ENCODE peak calls at places on chromosomes 4 and X, in seven cellular contexts. Q, Z, S, E, T, V and O are unnamed samples.
A peak's percentile ranks its signal among the peaks of the same experiment; 100 is the strongest.

GRCh38 chr4:38565271-38566199 is 98.5 kb upstream of the KLF3 start:
- DNase-seq in Q (no peak), T (peak; percentile 1), E (no peak), Z (peak; percentile 49), S (no peak), V (no peak), O (no peak)

GRCh38 chrX:12901486-12901885 is 4.9 kb upstream of the TLR8 start:
- DNase-seq in Q (peak; percentile 70), E (peak; percentile 60), T (peak; percentile 12), S (peak; percentile 69), V (peak; percentile 16), Z (no peak), O (peak; percentile 63)

GRCh38 chr4:85423414-85423813 is 51.5 kb upstream of the ARHGAP24 start:
- DNase-seq in V (no peak), Z (no peak), S (no peak), T (no peak), E (no peak), Q (no peak), O (no peak)

GRCh38 chr4:121758896-121759568 is 5.9 kb downstream of the SMIM43 start:
- DNase-seq in E (no peak), V (no peak), Q (no peak), Z (no peak), S (no peak), T (no peak), O (no peak)

GRCh38 chr4:139152249-139152648 is 24.8 kb downstream of the ELF2 start:
- DNase-seq in V (no peak), E (no peak), T (no peak), S (no peak), Z (no peak), Q (no peak), O (no peak)

GRCh38 chrX:88613338-88613737 is 133.7 kb upstream of the CPXCR1 start:
- DNase-seq in Z (no peak), T (no peak), V (no peak), E (no peak), Q (no peak), S (peak; percentile 53), O (no peak)

GRCh38 chrX:140697618-140698017 is 11.9 kb upstream of the LINC00632 start:
- DNase-seq in V (no peak), T (no peak), Q (no peak), S (no peak), Z (no peak), E (no peak), O (no peak)

GRCh38 chr4:54657556-54658313 is at the start of gene KIT:
- DNase-seq in Q (no peak), Z (no peak), T (peak; percentile 67), V (peak; percentile 78), S (peak; percentile 87), E (peak; percentile 89), O (peak; percentile 14)

GRCh38 chrX:68196939-68197791 is 236.1 kb downstream of the OPHN1 start:
- DNase-seq in Z (no peak), V (peak; percentile 11), T (peak; percentile 16), S (peak; percentile 54), E (peak; percentile 42), Q (peak; percentile 37), O (peak; percentile 1)

GRCh38 chrX:109880629-109881028 is 122.3 kb upstream of the TMEM164 start:
- DNase-seq in Z (no peak), E (no peak), T (no peak), V (no peak), Q (no peak), S (no peak), O (no peak)

GRCh38 chrX:5236749-5237148 is 991.9 kb downstream of the NLGN4X start:
- DNase-seq in V (no peak), E (no peak), S (no peak), Z (no peak), Q (no peak), T (no peak), O (no peak)

GRCh38 chr4:84673475-84674230 is 90.7 kb downstream of the CDS1 start:
- DNase-seq in V (no peak), E (no peak), Z (peak; percentile 60), S (no peak), Q (no peak), T (no peak), O (no peak)

GRCh38 chr4:91936301-91936700 is 367.5 kb upstream of the GRID2 start:
- DNase-seq in Z (no peak), T (peak; percentile 38), Q (no peak), E (no peak), S (no peak), V (no peak), O (no peak)

GRCh38 chr4:144645621-144646522 is at the start of gene HHIP:
- DNase-seq in T (peak; percentile 0), Q (no peak), Z (no peak), S (peak; percentile 61), E (peak; percentile 75), V (peak; percentile 45), O (no peak)

GRCh38 chr4:147547314-147548056 is 66.6 kb downstream of the EDNRA start:
- DNase-seq in T (no peak), E (no peak), S (no peak), Q (no peak), V (no peak), Z (no peak), O (no peak)

GRCh38 chr4:6330384-6330767 is 60.7 kb downstream of the WFS1 start:
- DNase-seq in Q (no peak), Z (no peak), S (no peak), E (no peak), T (no peak), V (no peak), O (no peak)

GRCh38 chr4:145907363-145907762 is 31.3 kb downstream of the ZNF827 start:
- DNase-seq in Q (no peak), T (no peak), V (no peak), S (no peak), Z (no peak), E (no peak), O (no peak)

GRCh38 chr4:61638600-61638999 is 438.5 kb downstream of the ADGRL3 start:
- DNase-seq in Z (no peak), T (no peak), Q (no peak), V (no peak), E (no peak), S (no peak), O (no peak)

GRCh38 chrX:132414404-132414803 is 74.4 kb downstream of the MBNL3 start:
- DNase-seq in V (no peak), S (no peak), E (no peak), Q (no peak), T (no peak), Z (no peak), O (no peak)

GRCh38 chr4:532588-533317 is 33.7 kb downstream of the PIGG start:
- DNase-seq in Q (no peak), S (peak; percentile 30), E (no peak), T (no peak), V (no peak), Z (no peak), O (no peak)

GRCh38 chr4:31234494-31234893 is 514.3 kb downstream of the PCDH7 start:
- DNase-seq in T (no peak), Z (no peak), E (no peak), V (no peak), Q (no peak), S (peak; percentile 13), O (no peak)

GRCh38 chr4:101347267-101347556 is at the start of gene PPP3CA:
- DNase-seq in T (no peak), S (peak; percentile 74), Z (no peak), E (no peak), V (no peak), Q (no peak), O (no peak)

GRCh38 chr4:83438719-83439118 is 16.9 kb downstream of the HELQ start:
- DNase-seq in Q (no peak), T (no peak), S (no peak), V (no peak), Z (peak; percentile 0), E (no peak), O (no peak)

GRCh38 chr4:180203349-180203748 is 2039.9 kb upstream of the TENM3 start:
- DNase-seq in V (no peak), S (no peak), Q (no peak), E (no peak), Z (no peak), T (no peak), O (no peak)

GRCh38 chr4:99723555-99724450 is 66.2 kb upstream of the C4orf54 start:
- DNase-seq in T (no peak), V (no peak), S (peak; percentile 9), Z (no peak), E (no peak), Q (no peak), O (no peak)

GRCh38 chr4:128986908-128987307 is 106.4 kb downstream of the SCLT1 start:
- DNase-seq in E (no peak), Q (no peak), S (no peak), Z (no peak), V (no peak), T (no peak), O (no peak)

GRCh38 chrX:47618923-47619485 is 653 bp downstream of the SYN1 start:
- DNase-seq in Q (no peak), S (no peak), Z (no peak), E (no peak), T (no peak), V (no peak), O (no peak)

GRCh38 chrX:30822068-30822671 is 66.9 kb downstream of the TAB3 start:
- DNase-seq in E (no peak), Q (peak; percentile 51), Z (no peak), V (no peak), S (no peak), T (no peak), O (no peak)

GRCh38 chrX:31555506-31555905 is 483.7 kb upstream of the FTHL17 start:
- DNase-seq in E (no peak), T (no peak), Z (no peak), V (no peak), Q (no peak), S (no peak), O (no peak)

GRCh38 chr4:27787195-27787594 is 926.6 kb downstream of the STIM2 start:
- DNase-seq in S (no peak), Q (no peak), T (no peak), V (no peak), Z (no peak), E (no peak), O (no peak)

GRCh38 chr4:52407545-52407944 is 251.6 kb downstream of the USP46 start:
- DNase-seq in Q (no peak), Z (no peak), E (no peak), T (no peak), V (no peak), S (peak; percentile 9), O (no peak)